ENCODE peak calls at places on chromosomes 11 and 22, in ten cellular contexts. One of them, this sample, is unnamed. For H3K4me1, the result is how much of the 10 kb centered on the place peaks cover.

GRCh38 chr11:10742460-10743208 is 8.4 kb upstream of the CTR9 start:
- DNase-seq in K562: peak
- DNase-seq in H1: no peak
- DNase-seq in stomach: no peak
- DNase-seq in A549: no peak
- DNase-seq in ovary: no peak
- DNase-seq in thyroid gland: no peak
- DNase-seq in adrenal gland: no peak
- DNase-seq in heart left ventricle: no peak
- DNase-seq in gastrocnemius medialis: no peak
- DNase-seq in this sample: no peak

GRCh38 chr11:70061734-70062133 is 16.4 kb upstream of the ANO1 start:
- DNase-seq in ovary: no peak
- DNase-seq in adrenal gland: no peak
- DNase-seq in H1: no peak
- DNase-seq in A549: no peak
- DNase-seq in gastrocnemius medialis: no peak
- DNase-seq in heart left ventricle: no peak
- DNase-seq in K562: no peak
- DNase-seq in stomach: no peak
- DNase-seq in thyroid gland: no peak
- DNase-seq in this sample: no peak

GRCh38 chr11:65780770-65781151 is at the start of gene AP5B1:
- DNase-seq in thyroid gland: peak
- DNase-seq in stomach: peak
- DNase-seq in heart left ventricle: peak
- DNase-seq in adrenal gland: peak
- DNase-seq in K562: peak
- DNase-seq in H1: no peak
- DNase-seq in A549: peak
- DNase-seq in gastrocnemius medialis: peak
- DNase-seq in ovary: peak
- DNase-seq in this sample: peak

GRCh38 chr11:113475160-113475761 is at the start of gene DRD2:
- DNase-seq in stomach: no peak
- DNase-seq in H1: no peak
- DNase-seq in K562: peak
- DNase-seq in heart left ventricle: no peak
- DNase-seq in adrenal gland: peak
- DNase-seq in ovary: no peak
- DNase-seq in thyroid gland: no peak
- DNase-seq in gastrocnemius medialis: no peak
- DNase-seq in A549: no peak
- DNase-seq in this sample: no peak

GRCh38 chr11:30983143-30983542 is 386.4 kb downstream of the DCDC1 start:
- DNase-seq in adrenal gland: no peak
- DNase-seq in H1: no peak
- DNase-seq in heart left ventricle: no peak
- DNase-seq in stomach: no peak
- DNase-seq in thyroid gland: no peak
- DNase-seq in ovary: no peak
- DNase-seq in gastrocnemius medialis: no peak
- DNase-seq in K562: no peak
- DNase-seq in A549: no peak
- DNase-seq in this sample: no peak

GRCh38 chr11:2744166-2744565 is 44.4 kb upstream of the KCNQ1OT1 start:
- DNase-seq in H1: no peak
- DNase-seq in adrenal gland: peak
- DNase-seq in stomach: no peak
- DNase-seq in A549: no peak
- DNase-seq in heart left ventricle: peak
- DNase-seq in ovary: peak
- DNase-seq in thyroid gland: no peak
- DNase-seq in K562: no peak
- DNase-seq in gastrocnemius medialis: no peak
- DNase-seq in this sample: peak

GRCh38 chr11:101446726-101447125 is 137.1 kb downstream of the TRPC6 start:
- DNase-seq in thyroid gland: no peak
- DNase-seq in adrenal gland: no peak
- DNase-seq in stomach: no peak
- DNase-seq in H1: no peak
- DNase-seq in K562: no peak
- DNase-seq in ovary: no peak
- DNase-seq in heart left ventricle: no peak
- DNase-seq in gastrocnemius medialis: no peak
- DNase-seq in A549: no peak
- DNase-seq in this sample: no peak

GRCh38 chr22:19810381-19811141 is 44.1 kb downstream of the GNB1L start:
- DNase-seq in H1: no peak
- DNase-seq in K562: no peak
- DNase-seq in gastrocnemius medialis: no peak
- DNase-seq in heart left ventricle: no peak
- DNase-seq in A549: no peak
- DNase-seq in ovary: peak
- DNase-seq in adrenal gland: peak
- DNase-seq in stomach: no peak
- DNase-seq in thyroid gland: peak
- DNase-seq in this sample: peak

GRCh38 chr11:75996523-75997272 is 181.7 kb downstream of the UVRAG start:
- DNase-seq in stomach: no peak
- DNase-seq in heart left ventricle: no peak
- DNase-seq in adrenal gland: no peak
- DNase-seq in H1: no peak
- DNase-seq in ovary: no peak
- DNase-seq in A549: no peak
- DNase-seq in gastrocnemius medialis: no peak
- DNase-seq in thyroid gland: no peak
- DNase-seq in K562: no peak
- DNase-seq in this sample: no peak

GRCh38 chr11:120773501-120774031 is 250.3 kb upstream of the TBCEL start:
- DNase-seq in H1: no peak
- DNase-seq in heart left ventricle: no peak
- DNase-seq in stomach: no peak
- DNase-seq in thyroid gland: no peak
- DNase-seq in K562: no peak
- DNase-seq in adrenal gland: no peak
- DNase-seq in ovary: no peak
- DNase-seq in gastrocnemius medialis: no peak
- DNase-seq in A549: no peak
- DNase-seq in this sample: no peak

GRCh38 chr11:110087820-110088534 is 5.2 kb upstream of the ZC3H12C start:
- DNase-seq in gastrocnemius medialis: no peak
- DNase-seq in thyroid gland: peak
- DNase-seq in H1: no peak
- DNase-seq in K562: no peak
- DNase-seq in A549: no peak
- DNase-seq in adrenal gland: no peak
- DNase-seq in heart left ventricle: no peak
- DNase-seq in ovary: no peak
- DNase-seq in stomach: no peak
- DNase-seq in this sample: no peak

GRCh38 chr11:86636275-86636674 is 36.1 kb downstream of the ME3 start:
- DNase-seq in gastrocnemius medialis: no peak
- DNase-seq in ovary: no peak
- DNase-seq in K562: no peak
- DNase-seq in adrenal gland: no peak
- DNase-seq in heart left ventricle: no peak
- DNase-seq in stomach: no peak
- DNase-seq in thyroid gland: no peak
- DNase-seq in A549: no peak
- DNase-seq in H1: no peak
- DNase-seq in this sample: no peak

GRCh38 chr22:49372530-49373288 is 455.0 kb downstream of the BRD1 start:
- DNase-seq in gastrocnemius medialis: no peak
- DNase-seq in stomach: peak
- DNase-seq in K562: peak
- DNase-seq in H1: no peak
- DNase-seq in adrenal gland: no peak
- DNase-seq in heart left ventricle: no peak
- DNase-seq in thyroid gland: no peak
- DNase-seq in A549: peak
- DNase-seq in ovary: no peak
- DNase-seq in this sample: peak

DNA sequence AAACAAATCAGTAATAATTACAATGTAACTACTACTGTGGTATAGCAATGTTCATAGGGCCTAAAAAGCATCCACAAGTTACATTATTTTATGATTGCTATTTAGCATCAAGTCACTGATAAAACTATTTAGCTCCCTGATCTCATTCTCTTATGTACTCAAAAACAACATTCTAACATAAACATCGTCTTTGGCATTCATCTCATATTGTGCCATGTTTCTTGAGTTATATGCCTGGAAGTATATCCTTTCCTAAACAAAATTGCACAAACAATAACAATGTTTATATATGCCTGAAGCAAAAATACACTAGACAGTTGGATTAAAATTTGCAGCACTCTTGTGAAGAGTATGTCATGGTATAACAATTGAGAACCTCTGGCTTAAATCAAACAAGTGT is 34.1 kb downstream of the HORMAD2 start:
- DNase-seq in A549: no peak
- DNase-seq in thyroid gland: no peak
- DNase-seq in gastrocnemius medialis: no peak
- DNase-seq in ovary: no peak
- DNase-seq in adrenal gland: no peak
- DNase-seq in heart left ventricle: no peak
- DNase-seq in H1: no peak
- DNase-seq in stomach: no peak
- DNase-seq in K562: no peak
- DNase-seq in this sample: no peak
- H3K4me1 ChIP-seq in A549: under half
- H3K4me1 ChIP-seq in thyroid gland: under half
- H3K4me1 ChIP-seq in gastrocnemius medialis: under half
- H3K4me1 ChIP-seq in ovary: under half
- H3K4me1 ChIP-seq in adrenal gland: under half
- H3K4me1 ChIP-seq in heart left ventricle: under half
- H3K4me1 ChIP-seq in H1: under half
- H3K4me1 ChIP-seq in stomach: under half
- H3K4me1 ChIP-seq in K562: under half
- H3K4me1 ChIP-seq in this sample: under half

GRCh38 chr11:108008656-108009496 is at the start of gene CUL5:
- DNase-seq in heart left ventricle: peak
- DNase-seq in H1: peak
- DNase-seq in A549: peak
- DNase-seq in adrenal gland: peak
- DNase-seq in stomach: peak
- DNase-seq in K562: peak
- DNase-seq in gastrocnemius medialis: peak
- DNase-seq in ovary: peak
- DNase-seq in thyroid gland: peak
- DNase-seq in this sample: peak
- TF ChIP-seq POLR2A in heart left ventricle: peak
- TF ChIP-seq POLR2A in H1: peak
- TF ChIP-seq POLR2A in A549: peak
- TF ChIP-seq POLR2A in adrenal gland: peak
- TF ChIP-seq POLR2A in stomach: no peak
- TF ChIP-seq POLR2A in K562: peak
- TF ChIP-seq POLR2A in gastrocnemius medialis: peak
- TF ChIP-seq POLR2A in ovary: peak
- TF ChIP-seq POLR2A in thyroid gland: peak
- TF ChIP-seq POLR2A in this sample: no peak

GRCh38 chr11:60913793-60914619 is at the start of gene TMEM109:
- DNase-seq in K562: peak
- DNase-seq in H1: peak
- DNase-seq in stomach: peak
- DNase-seq in ovary: peak
- DNase-seq in heart left ventricle: peak
- DNase-seq in adrenal gland: peak
- DNase-seq in thyroid gland: peak
- DNase-seq in A549: peak
- DNase-seq in gastrocnemius medialis: peak
- DNase-seq in this sample: peak

GRCh38 chr11:60916669-60917206 is 2.8 kb downstream of the TMEM109 start:
- DNase-seq in thyroid gland: no peak
- DNase-seq in K562: no peak
- DNase-seq in H1: no peak
- DNase-seq in gastrocnemius medialis: no peak
- DNase-seq in A549: no peak
- DNase-seq in heart left ventricle: no peak
- DNase-seq in stomach: no peak
- DNase-seq in ovary: no peak
- DNase-seq in adrenal gland: no peak
- DNase-seq in this sample: no peak

GRCh38 chr11:60914620-60915249 is 777 bp downstream of the TMEM109 start:
- DNase-seq in adrenal gland: peak
- DNase-seq in ovary: peak
- DNase-seq in stomach: no peak
- DNase-seq in A549: peak
- DNase-seq in thyroid gland: peak
- DNase-seq in gastrocnemius medialis: no peak
- DNase-seq in H1: no peak
- DNase-seq in heart left ventricle: no peak
- DNase-seq in K562: peak
- DNase-seq in this sample: no peak

GRCh38 chr11:60917267-60917666 is 3.3 kb downstream of the TMEM109 start:
- DNase-seq in A549: no peak
- DNase-seq in H1: no peak
- DNase-seq in thyroid gland: no peak
- DNase-seq in heart left ventricle: no peak
- DNase-seq in ovary: no peak
- DNase-seq in stomach: no peak
- DNase-seq in adrenal gland: no peak
- DNase-seq in gastrocnemius medialis: no peak
- DNase-seq in K562: no peak
- DNase-seq in this sample: no peak

DNA sequence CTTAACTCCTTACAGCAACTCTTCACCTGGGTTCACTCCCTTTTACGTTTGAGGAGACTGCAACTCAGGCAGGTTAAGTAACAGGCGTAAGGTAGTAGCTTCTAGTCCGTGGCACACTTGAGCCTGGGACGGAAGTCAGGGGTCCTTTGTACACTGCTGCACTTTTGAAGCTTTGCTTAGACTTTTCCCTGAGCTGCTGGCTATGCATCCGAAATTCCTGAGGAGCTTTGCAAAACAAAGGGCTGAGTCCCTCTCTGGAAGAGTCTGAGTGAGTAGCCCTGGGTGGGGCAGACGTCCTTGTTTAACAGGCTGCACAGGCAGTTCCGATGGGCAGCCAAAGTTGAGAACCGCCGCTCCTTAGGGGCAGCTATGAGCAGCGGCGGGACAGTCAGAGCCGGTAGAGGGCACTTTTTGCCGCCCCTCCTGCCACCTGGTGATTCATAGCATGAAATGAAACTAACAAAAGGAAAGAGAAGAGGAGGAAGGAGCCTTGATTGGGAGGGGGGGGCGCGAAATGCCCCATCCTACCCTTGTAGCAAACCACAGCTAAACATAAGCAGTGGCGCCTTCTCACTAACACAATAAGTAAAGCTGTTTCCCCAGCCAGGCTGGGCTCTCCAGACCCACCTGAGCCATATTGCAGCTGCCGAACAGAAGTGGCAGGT is 1.4 kb downstream of the TMEM109 start:
- DNase-seq in K562: no peak
- DNase-seq in thyroid gland: peak
- DNase-seq in heart left ventricle: peak
- DNase-seq in A549: peak
- DNase-seq in gastrocnemius medialis: peak
- DNase-seq in H1: no peak
- DNase-seq in adrenal gland: peak
- DNase-seq in stomach: peak
- DNase-seq in ovary: peak
- DNase-seq in this sample: peak
- H3K4me1 ChIP-seq in K562: under half
- H3K4me1 ChIP-seq in thyroid gland: under half
- H3K4me1 ChIP-seq in heart left ventricle: half or more
- H3K4me1 ChIP-seq in A549: under half
- H3K4me1 ChIP-seq in gastrocnemius medialis: half or more
- H3K4me1 ChIP-seq in H1: under half
- H3K4me1 ChIP-seq in adrenal gland: half or more
- H3K4me1 ChIP-seq in stomach: half or more
- H3K4me1 ChIP-seq in ovary: under half
- H3K4me1 ChIP-seq in this sample: half or more

GRCh38 chr22:44697423-44698179 is 4.4 kb upstream of the PRR5 start:
- DNase-seq in K562: peak
- DNase-seq in adrenal gland: peak
- DNase-seq in A549: peak
- DNase-seq in H1: peak
- DNase-seq in heart left ventricle: peak
- DNase-seq in gastrocnemius medialis: no peak
- DNase-seq in thyroid gland: peak
- DNase-seq in stomach: peak
- DNase-seq in ovary: peak
- DNase-seq in this sample: peak
- TF ChIP-seq POLR2A in K562: no peak
- TF ChIP-seq POLR2A in adrenal gland: no peak
- TF ChIP-seq POLR2A in A549: no peak
- TF ChIP-seq POLR2A in H1: no peak
- TF ChIP-seq POLR2A in heart left ventricle: no peak
- TF ChIP-seq POLR2A in gastrocnemius medialis: no peak
- TF ChIP-seq POLR2A in thyroid gland: no peak
- TF ChIP-seq POLR2A in stomach: no peak
- TF ChIP-seq POLR2A in ovary: no peak
- TF ChIP-seq POLR2A in this sample: no peak